ENCODE peak calls at places on chromosomes 11 and 22, in eight cellular contexts. F, Y, N, J, A, L, O and C are unnamed samples.

GRCh38 chr11:132312161-132312560 is 941.7 kb downstream of the NTM start:
- DNase-seq in F (no peak), O (no peak), Y (no peak), A (peak), J (no peak), L (no peak), N (no peak), C (peak)

GRCh38 chr11:31487848-31488247 is 21.6 kb downstream of the IMMP1L start:
- DNase-seq in N (no peak), F (no peak), J (no peak), O (no peak), Y (peak), A (peak), L (no peak), C (peak)

GRCh38 chr11:128040603-128041002 is 546.8 kb downstream of the ETS1 start:
- DNase-seq in Y (no peak), J (no peak), L (no peak), N (no peak), O (no peak), F (no peak), A (peak), C (no peak)

GRCh38 chr22:25663654-25664053 is 78.3 kb upstream of the MYO18B start:
- DNase-seq in F (no peak), A (no peak), O (no peak), L (no peak), Y (no peak), N (no peak), J (no peak), C (no peak)

GRCh38 chr22:45779351-45779750 is 107.7 kb downstream of the ATXN10 start:
- DNase-seq in F (no peak), N (no peak), O (no peak), Y (no peak), A (no peak), J (no peak), L (no peak), C (no peak)

GRCh38 chr11:33329705-33330329 is 72.6 kb downstream of the HIPK3 start:
- DNase-seq in O (peak), J (no peak), F (no peak), N (peak), Y (peak), L (peak), A (peak), C (peak)

GRCh38 chr22:19663286-19663815 is 51.0 kb upstream of the SEPTIN5 start:
- DNase-seq in Y (peak), N (peak), L (no peak), A (peak), F (no peak), O (no peak), J (no peak), C (peak)

GRCh38 chr11:2380807-2381350 is 3.8 kb downstream of the CD81 start:
- DNase-seq in N (no peak), O (no peak), Y (no peak), L (no peak), J (no peak), A (peak), F (no peak), C (no peak)

GRCh38 chr11:76459846-76460245 is 15.0 kb downstream of the EMSY start:
- DNase-seq in F (no peak), J (no peak), Y (no peak), N (no peak), O (no peak), L (no peak), A (no peak), C (no peak)

GRCh38 chr22:23182289-23183106 is 2.2 kb downstream of the BCR start:
- DNase-seq in L (peak), A (no peak), J (no peak), N (peak), F (no peak), O (no peak), Y (peak), C (no peak)

GRCh38 chr11:71495286-71496090 is 31.6 kb upstream of the KRTAP5-7 start:
- DNase-seq in F (no peak), N (no peak), A (no peak), J (no peak), O (no peak), L (no peak), Y (no peak), C (no peak)

GRCh38 chr11:115334932-115335788 is 169.1 kb downstream of the CADM1 start:
- DNase-seq in L (no peak), N (no peak), F (no peak), A (peak), O (no peak), J (no peak), Y (peak), C (no peak)

GRCh38 chr22:30767656-30768055 is 73.0 kb downstream of the OSBP2 start:
- DNase-seq in A (no peak), J (no peak), O (no peak), Y (no peak), N (no peak), L (no peak), F (no peak), C (no peak)

GRCh38 chr11:22225190-22225589 is 32.3 kb downstream of the ANO5 start:
- DNase-seq in J (no peak), F (no peak), A (no peak), O (no peak), N (no peak), L (no peak), Y (no peak), C (no peak)

GRCh38 chr11:128394436-128395089 is 192.8 kb downstream of the ETS1 start:
- DNase-seq in N (no peak), A (peak), Y (no peak), L (no peak), F (no peak), J (no peak), O (no peak), C (no peak)

GRCh38 chr11:63639195-63639832 is 25.1 kb upstream of the PLAAT3 start:
- DNase-seq in Y (no peak), L (no peak), A (peak), F (no peak), N (no peak), O (no peak), J (no peak), C (no peak)

GRCh38 chr11:9015677-9016076 is 11.9 kb upstream of the NRIP3 start:
- DNase-seq in A (peak), J (no peak), F (peak), O (peak), L (peak), Y (peak), N (peak), C (peak)

GRCh38 chr11:69129647-69130046 is 26.1 kb upstream of the SMIM38 start:
- DNase-seq in N (no peak), A (no peak), Y (no peak), F (no peak), O (no peak), L (no peak), J (no peak), C (no peak)

GRCh38 chr11:132347156-132348090 is 977.0 kb downstream of the NTM start:
- DNase-seq in F (no peak), N (peak), Y (no peak), A (no peak), O (no peak), J (no peak), L (no peak), C (no peak)

GRCh38 chr11:2472428-2473186 is 27.8 kb downstream of the KCNQ1 start:
- DNase-seq in O (no peak), L (no peak), F (no peak), A (no peak), Y (no peak), J (no peak), N (no peak), C (no peak)

GRCh38 chr11:706957-707816 is 1.2 kb downstream of the EPS8L2 start:
- DNase-seq in F (no peak), L (no peak), A (peak), J (no peak), Y (no peak), O (peak), N (no peak), C (no peak)

GRCh38 chr22:39180566-39180965 is 28.1 kb upstream of the CBX7 start:
- DNase-seq in A (no peak), F (no peak), N (no peak), Y (no peak), L (no peak), J (no peak), O (no peak), C (no peak)

GRCh38 chr22:27564806-27565205 is 236.8 kb downstream of the MN1 start:
- DNase-seq in O (no peak), J (no peak), F (no peak), L (no peak), Y (peak), A (no peak), N (no peak), C (no peak)

GRCh38 chr11:132988381-132988780 is 543.9 kb downstream of the OPCML start:
- DNase-seq in A (no peak), F (no peak), N (no peak), J (no peak), O (no peak), Y (no peak), L (no peak), C (no peak)

GRCh38 chr11:121530257-121530656 is 77.5 kb upstream of the SORL1-AS1 start:
- DNase-seq in F (no peak), O (no peak), J (no peak), L (no peak), N (no peak), Y (no peak), A (no peak), C (no peak)

GRCh38 chr11:45922425-45923082 is at the start of gene LARGE2:
- DNase-seq in A (no peak), F (no peak), N (peak), L (no peak), O (peak), Y (peak), J (no peak), C (no peak)

GRCh38 chr11:36069576-36070214 is 125.8 kb downstream of the LDLRAD3 start:
- DNase-seq in N (no peak), J (no peak), O (no peak), F (no peak), A (no peak), Y (peak), L (no peak), C (no peak)

GRCh38 chr11:32015435-32015834 is 75.4 kb upstream of the RCN1 start:
- DNase-seq in Y (peak), L (no peak), O (no peak), N (no peak), F (no peak), J (no peak), A (no peak), C (no peak)

GRCh38 chr11:12467610-12468009 is 90.2 kb downstream of the PARVA start:
- DNase-seq in J (no peak), Y (no peak), F (no peak), A (no peak), L (no peak), N (no peak), O (no peak), C (no peak)

GRCh38 chr11:330694-331314 is 10.1 kb upstream of the IFITM3 start:
- DNase-seq in O (no peak), Y (no peak), F (no peak), N (no peak), L (no peak), A (no peak), J (no peak), C (no peak)

GRCh38 chr11:88337342-88338222 is at the start of gene CTSC:
- DNase-seq in O (peak), N (peak), J (peak), F (peak), L (peak), Y (no peak), A (peak), C (peak)

GRCh38 chr11:117595440-117595839 is 201.6 kb downstream of the DSCAML1 start:
- DNase-seq in F (no peak), A (no peak), Y (no peak), O (no peak), N (no peak), J (no peak), L (no peak), C (no peak)

GRCh38 chr22:46596032-46596441 is 24.1 kb upstream of the GRAMD4 start:
- DNase-seq in A (no peak), J (no peak), N (no peak), O (no peak), F (no peak), Y (no peak), L (no peak), C (no peak)

GRCh38 chr22:46536559-46537220 is 730 bp downstream of the CELSR1 start:
- DNase-seq in O (peak), F (no peak), Y (no peak), L (no peak), J (no peak), A (no peak), N (no peak), C (no peak)